ENCODE peak calls at places on chromosomes 11 and 22, in five cellular contexts. Y, I, U, A and C are unnamed samples.

GRCh38 chr22:42074153-42074750 is at the start of gene PHETA2:
- DNase-seq in Y (peak), I (peak), U (no peak), A (peak), C (no peak)

GRCh38 chr11:95682552-95682951 is 107.0 kb downstream of the FAM76B start:
- DNase-seq in Y (no peak), I (no peak), U (no peak), A (no peak), C (no peak)

GRCh38 chr22:40721266-40721665 is 42.0 kb downstream of the MCHR1 start:
- DNase-seq in Y (peak), I (no peak), U (peak), A (no peak), C (no peak)

GRCh38 chr11:46001427-46002049 is 79.1 kb downstream of the LARGE2 start:
- DNase-seq in Y (peak), I (no peak), U (no peak), A (no peak), C (no peak)

GRCh38 chr11:76288166-76288978 is 82.1 kb upstream of the WNT11 start:
- DNase-seq in Y (no peak), I (no peak), U (no peak), A (no peak), C (no peak)

GRCh38 chr11:117535201-117535869 is 207.7 kb downstream of the CEP164 start:
- DNase-seq in Y (no peak), I (peak), U (peak), A (no peak), C (peak)

GRCh38 chr22:37326726-37327125 is 44.4 kb downstream of the CYTH4 start:
- DNase-seq in Y (no peak), I (no peak), U (no peak), A (no peak), C (no peak)

GRCh38 chr11:71530602-71531001 is 3.5 kb downstream of the KRTAP5-7 start:
- DNase-seq in Y (no peak), I (no peak), U (no peak), A (no peak), C (no peak)